ENCODE peak calls at places on chromosomes 2 and 18, in seven cellular contexts. Q is left kidney; P is T-helper 9 cell; G is activated CD4-positive, alpha-beta T cell treated with anti-CD3 and anti-CD28 coated beads, Interleukin-2, amount 50 U/mL, for 1 hour; D is posterior cingulate gyrus; H is CD8-positive, alpha-beta T cell; N is endothelial cell of umbilical vein. X is an unnamed sample.

GRCh38 chr2:58106896-58107295 is 60.3 kb downstream of the VRK2 start:
- DNase-seq in G (no peak), Q (no peak), P (no peak), H (no peak), N (no peak), D (no peak), X (no peak)

GRCh38 chr2:170215019-170215418 is 37.1 kb downstream of the MYO3B start:
- DNase-seq in N (no peak), G (no peak), Q (no peak), D (no peak), H (no peak), P (no peak), X (no peak)

GRCh38 chr2:117972466-117973123 is 41.3 kb downstream of the CCDC93 start:
- DNase-seq in P (no peak), D (no peak), G (no peak), H (no peak), Q (no peak), N (no peak), X (no peak)

GRCh38 chr2:153819501-153819900 is 52.2 kb upstream of the GALNT13 start:
- DNase-seq in G (no peak), P (no peak), Q (no peak), H (no peak), D (no peak), N (no peak), X (no peak)

GRCh38 chr2:74845217-74845751 is 11.4 kb downstream of the HK2 start:
- DNase-seq in P (peak), D (peak), Q (peak), G (peak), H (peak), N (peak), X (peak)

GRCh38 chr2:137194111-137194510 is 428.8 kb downstream of the THSD7B start:
- DNase-seq in P (no peak), Q (no peak), D (no peak), G (no peak), H (no peak), N (no peak), X (no peak)

GRCh38 chr2:119751706-119752105 is 8.0 kb upstream of the PTPN4 start:
- DNase-seq in D (no peak), N (no peak), Q (no peak), P (no peak), H (no peak), G (no peak), X (no peak)

GRCh38 chr2:164979113-164979512 is 23.8 kb upstream of the SLC38A11 start:
- DNase-seq in H (no peak), G (no peak), N (no peak), Q (no peak), P (no peak), D (peak), X (no peak)

GRCh38 chr2:168432565-168433186 is 23.4 kb upstream of the CERS6 start:
- DNase-seq in Q (no peak), N (no peak), P (no peak), D (no peak), H (peak), G (no peak), X (no peak)

GRCh38 chr18:70493461-70493860 is 204.6 kb downstream of the SOCS6 start:
- DNase-seq in P (no peak), Q (no peak), N (no peak), H (no peak), D (no peak), G (no peak), X (no peak)

GRCh38 chr2:43133708-43134570 is 92.5 kb downstream of the ZFP36L2 start:
- DNase-seq in H (peak), G (peak), N (no peak), P (peak), Q (no peak), D (peak), X (no peak)

GRCh38 chr2:191289049-191289448 is 43.8 kb downstream of the MYO1B start:
- DNase-seq in G (no peak), P (no peak), H (no peak), D (no peak), N (no peak), Q (no peak), X (no peak)

GRCh38 chr2:235740821-235741220 is 247.0 kb downstream of the AGAP1 start:
- DNase-seq in H (no peak), N (no peak), D (peak), Q (peak), P (no peak), G (no peak), X (peak)

GRCh38 chr18:40035951-40036350 is 1919.1 kb upstream of the PIK3C3 start:
- DNase-seq in D (no peak), G (no peak), N (no peak), P (no peak), Q (no peak), H (no peak), X (peak)

GRCh38 chr2:151056870-151057269 is 204.8 kb downstream of the RBM43 start:
- DNase-seq in G (no peak), H (no peak), Q (no peak), P (no peak), N (no peak), D (no peak), X (no peak)

GRCh38 chr2:134668821-134669220 is 50.0 kb downstream of the TMEM163 start:
- DNase-seq in G (peak), D (no peak), P (peak), H (peak), N (no peak), Q (no peak), X (no peak)

GRCh38 chr2:17620841-17621240 is 80.3 kb downstream of the VSNL1 start:
- DNase-seq in H (no peak), D (no peak), N (peak), Q (no peak), G (no peak), P (no peak), X (peak)

GRCh38 chr2:167817422-167817821 is 430.0 kb downstream of the STK39 start:
- DNase-seq in H (no peak), Q (no peak), D (no peak), N (no peak), P (no peak), G (no peak), X (no peak)